ENCODE peak calls at places on chromosomes 12 and 14, in five cellular contexts. J is activated T-cell treated with anti-CD3 and anti-CD28 coated beads for 1 hour, E is RCC 7860, O is lung, X is K562. G is an unnamed sample.

GRCh38 chr14:74864193-74864592 is 11.8 kb downstream of the PROX2 start:
- DNase-seq in J (no peak), E (no peak), O (no peak), X (no peak), G (peak)

GRCh38 chr14:105248368-105249174 is at the start of gene BTBD6:
- DNase-seq in J (peak), E (peak), O (peak), X (no peak), G (peak)

GRCh38 chr12:25438638-25439037 is 114.4 kb downstream of the LMNTD1 start:
- DNase-seq in J (no peak), E (no peak), O (no peak), X (no peak), G (no peak)

GRCh38 chr12:118680361-118680963 is 300.9 kb upstream of the SRRM4 start:
- DNase-seq in J (no peak), E (no peak), O (no peak), X (peak), G (no peak)

GRCh38 chr12:62703011-62703380 is 232.0 kb downstream of the PPM1H start:
- DNase-seq in J (no peak), E (peak), O (no peak), X (no peak), G (no peak)

GRCh38 chr14:100313045-100313400 is 6.8 kb upstream of the SLC25A29 start:
- DNase-seq in J (no peak), E (no peak), O (no peak), X (no peak), G (no peak)

GRCh38 chr14:66069830-66070541 is 416.2 kb upstream of the CCDC196 start:
- DNase-seq in J (no peak), E (no peak), O (no peak), X (no peak), G (no peak)

GRCh38 chr12:26798013-26798412 is 35.0 kb downstream of the ITPR2 start:
- DNase-seq in J (no peak), E (no peak), O (no peak), X (no peak), G (no peak)

GRCh38 chr14:79580908-79581307 is 630.4 kb downstream of the DIO2 start:
- DNase-seq in J (no peak), E (no peak), O (no peak), X (no peak), G (no peak)

GRCh38 chr12:28222959-28223662 is 32.9 kb downstream of the CCDC91 start:
- DNase-seq in J (no peak), E (no peak), O (no peak), X (no peak), G (no peak)

GRCh38 chr14:23077962-23078361 is 17.0 kb downstream of the ACIN1 start:
- DNase-seq in J (no peak), E (no peak), O (no peak), X (no peak), G (no peak)

GRCh38 chr12:131773582-131774221 is 54.5 kb upstream of the MMP17 start:
- DNase-seq in J (no peak), E (no peak), O (no peak), X (no peak), G (no peak)

GRCh38 chr12:68530965-68531364 is 79.7 kb upstream of the RAP1B start:
- DNase-seq in J (no peak), E (peak), O (no peak), X (no peak), G (no peak)

GRCh38 chr12:114671664-114672476 is 12.1 kb downstream of the TBX3 start:
- DNase-seq in J (no peak), E (no peak), O (no peak), X (no peak), G (no peak)

GRCh38 chr12:45051490-45052105 is 699 bp upstream of the DBX2 start:
- DNase-seq in J (no peak), E (no peak), O (no peak), X (no peak), G (no peak)

GRCh38 chr12:95204141-95204866 is 13.0 kb downstream of the FGD6 start:
- DNase-seq in J (no peak), E (peak), O (peak), X (peak), G (peak)

GRCh38 chr12:112616469-112617190 is 174.9 kb upstream of the RPH3A start:
- DNase-seq in J (no peak), E (no peak), O (no peak), X (no peak), G (no peak)

GRCh38 chr12:124517260-124518050 is 50.0 kb downstream of the NCOR2 start:
- DNase-seq in J (no peak), E (peak), O (peak), X (no peak), G (peak)

GRCh38 chr12:127720334-127720733 is 546.6 kb upstream of the TMEM132C start:
- DNase-seq in J (no peak), E (no peak), O (no peak), X (no peak), G (no peak)

GRCh38 chr12:51388066-51388799 is 3.0 kb downstream of the GALNT6 start:
- DNase-seq in J (no peak), E (no peak), O (no peak), X (peak), G (peak)

GRCh38 chr14:81269100-81269978 is 48.6 kb upstream of the GTF2A1 start:
- DNase-seq in J (no peak), E (peak), O (no peak), X (peak), G (no peak)

GRCh38 chr12:95215925-95216324 is 1.3 kb downstream of the FGD6 start:
- DNase-seq in J (no peak), E (no peak), O (no peak), X (peak), G (no peak)

GRCh38 chr14:85444685-85445084 is 85.3 kb upstream of the FLRT2 start:
- DNase-seq in J (no peak), E (peak), O (no peak), X (no peak), G (no peak)

GRCh38 chr14:50218501-50218900 is 12.9 kb downstream of the SOS2 start:
- DNase-seq in J (no peak), E (no peak), O (no peak), X (no peak), G (no peak)

GRCh38 chr14:65704850-65705249 is 292.3 kb downstream of the FUT8 start:
- DNase-seq in J (no peak), E (no peak), O (no peak), X (no peak), G (no peak)

GRCh38 chr12:111068281-111068680 is 147.9 kb upstream of the MYL2 start:
- DNase-seq in J (no peak), E (no peak), O (no peak), X (no peak), G (no peak)

GRCh38 chr14:61386173-61386772 is 64.9 kb downstream of the PRKCH start:
- DNase-seq in J (no peak), E (no peak), O (no peak), X (no peak), G (no peak)

GRCh38 chr12:106369624-106370346 is 12.2 kb downstream of the POLR3B start:
- DNase-seq in J (no peak), E (peak), O (no peak), X (no peak), G (no peak)

G was measured in ascending aorta.